ENCODE peak calls at places on chromosomes 7 and 10, in eight cellular contexts. One of them, this sample, is unnamed.

GRCh38 chr7:105643384-105643783 is 62.1 kb upstream of the EFCAB10 start:
- DNase-seq in stimulated activated naive B cell treated with anti-CD40 and anti-IgM and Interleukin-4, amounts not matched to agents 10 μg/mL and 1 μg/mL and 100 μg/mL, for 72 hours: no peak
- DNase-seq in RCC 7860: no peak
- DNase-seq in activated CD8-positive, alpha-beta memory T cell treated with anti-CD3 and anti-CD28 coated beads for 1 hour: no peak
- DNase-seq in NCI-H1694 treated with DMSO at 0.1 percent for 48 hours: peak
- DNase-seq in stimulated activated CD4-positive, alpha-beta T cell treated with anti-CD3 and anti-CD28 coated beads, Interleukin-4, amount 100 ng/mL, for 4 hours: no peak
- DNase-seq in amniotic stem cell: no peak
- DNase-seq in SJSA1: no peak
- DNase-seq in this sample: no peak

GRCh38 chr7:27560706-27561235 is 101.9 kb downstream of the HIBADH start:
- DNase-seq in SJSA1: no peak
- DNase-seq in NCI-H1694 treated with DMSO at 0.1 percent for 48 hours: no peak
- DNase-seq in activated CD8-positive, alpha-beta memory T cell treated with anti-CD3 and anti-CD28 coated beads for 1 hour: no peak
- DNase-seq in RCC 7860: peak
- DNase-seq in amniotic stem cell: no peak
- DNase-seq in stimulated activated CD4-positive, alpha-beta T cell treated with anti-CD3 and anti-CD28 coated beads, Interleukin-4, amount 100 ng/mL, for 4 hours: no peak
- DNase-seq in stimulated activated naive B cell treated with anti-CD40 and anti-IgM and Interleukin-4, amounts not matched to agents 10 μg/mL and 1 μg/mL and 100 μg/mL, for 72 hours: no peak
- DNase-seq in this sample: no peak

GRCh38 chr10:7410306-7410799 is 481 bp downstream of the SFMBT2 start:
- DNase-seq in amniotic stem cell: no peak
- DNase-seq in NCI-H1694 treated with DMSO at 0.1 percent for 48 hours: no peak
- DNase-seq in SJSA1: no peak
- DNase-seq in stimulated activated CD4-positive, alpha-beta T cell treated with anti-CD3 and anti-CD28 coated beads, Interleukin-4, amount 100 ng/mL, for 4 hours: peak
- DNase-seq in stimulated activated naive B cell treated with anti-CD40 and anti-IgM and Interleukin-4, amounts not matched to agents 10 μg/mL and 1 μg/mL and 100 μg/mL, for 72 hours: peak
- DNase-seq in activated CD8-positive, alpha-beta memory T cell treated with anti-CD3 and anti-CD28 coated beads for 1 hour: no peak
- DNase-seq in RCC 7860: no peak
- DNase-seq in this sample: no peak

GRCh38 chr10:62038609-62039190 is 137.2 kb downstream of the ARID5B start:
- DNase-seq in NCI-H1694 treated with DMSO at 0.1 percent for 48 hours: peak
- DNase-seq in stimulated activated CD4-positive, alpha-beta T cell treated with anti-CD3 and anti-CD28 coated beads, Interleukin-4, amount 100 ng/mL, for 4 hours: peak
- DNase-seq in amniotic stem cell: peak
- DNase-seq in activated CD8-positive, alpha-beta memory T cell treated with anti-CD3 and anti-CD28 coated beads for 1 hour: peak
- DNase-seq in SJSA1: peak
- DNase-seq in stimulated activated naive B cell treated with anti-CD40 and anti-IgM and Interleukin-4, amounts not matched to agents 10 μg/mL and 1 μg/mL and 100 μg/mL, for 72 hours: peak
- DNase-seq in RCC 7860: peak
- DNase-seq in this sample: peak

GRCh38 chr10:128869101-128869712 is 597.8 kb upstream of the MGMT start:
- DNase-seq in activated CD8-positive, alpha-beta memory T cell treated with anti-CD3 and anti-CD28 coated beads for 1 hour: no peak
- DNase-seq in NCI-H1694 treated with DMSO at 0.1 percent for 48 hours: no peak
- DNase-seq in stimulated activated CD4-positive, alpha-beta T cell treated with anti-CD3 and anti-CD28 coated beads, Interleukin-4, amount 100 ng/mL, for 4 hours: no peak
- DNase-seq in RCC 7860: no peak
- DNase-seq in stimulated activated naive B cell treated with anti-CD40 and anti-IgM and Interleukin-4, amounts not matched to agents 10 μg/mL and 1 μg/mL and 100 μg/mL, for 72 hours: no peak
- DNase-seq in SJSA1: no peak
- DNase-seq in amniotic stem cell: no peak
- DNase-seq in this sample: no peak

GRCh38 chr7:36182854-36183604 is 30.0 kb downstream of the EEPD1 start:
- DNase-seq in SJSA1: no peak
- DNase-seq in NCI-H1694 treated with DMSO at 0.1 percent for 48 hours: peak
- DNase-seq in activated CD8-positive, alpha-beta memory T cell treated with anti-CD3 and anti-CD28 coated beads for 1 hour: no peak
- DNase-seq in amniotic stem cell: no peak
- DNase-seq in stimulated activated naive B cell treated with anti-CD40 and anti-IgM and Interleukin-4, amounts not matched to agents 10 μg/mL and 1 μg/mL and 100 μg/mL, for 72 hours: no peak
- DNase-seq in RCC 7860: no peak
- DNase-seq in stimulated activated CD4-positive, alpha-beta T cell treated with anti-CD3 and anti-CD28 coated beads, Interleukin-4, amount 100 ng/mL, for 4 hours: no peak
- DNase-seq in this sample: no peak

GRCh38 chr10:123890246-123890645 is 1.4 kb downstream of the CPXM2 start:
- DNase-seq in stimulated activated naive B cell treated with anti-CD40 and anti-IgM and Interleukin-4, amounts not matched to agents 10 μg/mL and 1 μg/mL and 100 μg/mL, for 72 hours: no peak
- DNase-seq in SJSA1: no peak
- DNase-seq in activated CD8-positive, alpha-beta memory T cell treated with anti-CD3 and anti-CD28 coated beads for 1 hour: no peak
- DNase-seq in RCC 7860: no peak
- DNase-seq in NCI-H1694 treated with DMSO at 0.1 percent for 48 hours: no peak
- DNase-seq in amniotic stem cell: no peak
- DNase-seq in stimulated activated CD4-positive, alpha-beta T cell treated with anti-CD3 and anti-CD28 coated beads, Interleukin-4, amount 100 ng/mL, for 4 hours: no peak
- DNase-seq in this sample: no peak

GRCh38 chr10:62543566-62543965 is 169.4 kb downstream of the ZNF365 start:
- DNase-seq in amniotic stem cell: no peak
- DNase-seq in stimulated activated naive B cell treated with anti-CD40 and anti-IgM and Interleukin-4, amounts not matched to agents 10 μg/mL and 1 μg/mL and 100 μg/mL, for 72 hours: no peak
- DNase-seq in NCI-H1694 treated with DMSO at 0.1 percent for 48 hours: no peak
- DNase-seq in stimulated activated CD4-positive, alpha-beta T cell treated with anti-CD3 and anti-CD28 coated beads, Interleukin-4, amount 100 ng/mL, for 4 hours: no peak
- DNase-seq in SJSA1: no peak
- DNase-seq in RCC 7860: no peak
- DNase-seq in activated CD8-positive, alpha-beta memory T cell treated with anti-CD3 and anti-CD28 coated beads for 1 hour: no peak
- DNase-seq in this sample: no peak

GRCh38 chr7:1537631-1538412 is 7.3 kb downstream of the MAFK start:
- DNase-seq in stimulated activated naive B cell treated with anti-CD40 and anti-IgM and Interleukin-4, amounts not matched to agents 10 μg/mL and 1 μg/mL and 100 μg/mL, for 72 hours: no peak
- DNase-seq in stimulated activated CD4-positive, alpha-beta T cell treated with anti-CD3 and anti-CD28 coated beads, Interleukin-4, amount 100 ng/mL, for 4 hours: no peak
- DNase-seq in RCC 7860: peak
- DNase-seq in activated CD8-positive, alpha-beta memory T cell treated with anti-CD3 and anti-CD28 coated beads for 1 hour: no peak
- DNase-seq in NCI-H1694 treated with DMSO at 0.1 percent for 48 hours: peak
- DNase-seq in amniotic stem cell: peak
- DNase-seq in SJSA1: peak
- DNase-seq in this sample: peak

GRCh38 chr7:115015619-115016018 is 93.7 kb downstream of the MDFIC start:
- DNase-seq in stimulated activated naive B cell treated with anti-CD40 and anti-IgM and Interleukin-4, amounts not matched to agents 10 μg/mL and 1 μg/mL and 100 μg/mL, for 72 hours: no peak
- DNase-seq in stimulated activated CD4-positive, alpha-beta T cell treated with anti-CD3 and anti-CD28 coated beads, Interleukin-4, amount 100 ng/mL, for 4 hours: no peak
- DNase-seq in NCI-H1694 treated with DMSO at 0.1 percent for 48 hours: no peak
- DNase-seq in amniotic stem cell: no peak
- DNase-seq in RCC 7860: no peak
- DNase-seq in activated CD8-positive, alpha-beta memory T cell treated with anti-CD3 and anti-CD28 coated beads for 1 hour: no peak
- DNase-seq in SJSA1: peak
- DNase-seq in this sample: no peak

GRCh38 chr7:38744746-38745145 is 113.6 kb upstream of the AMPH start:
- DNase-seq in SJSA1: no peak
- DNase-seq in amniotic stem cell: no peak
- DNase-seq in RCC 7860: peak
- DNase-seq in activated CD8-positive, alpha-beta memory T cell treated with anti-CD3 and anti-CD28 coated beads for 1 hour: no peak
- DNase-seq in stimulated activated CD4-positive, alpha-beta T cell treated with anti-CD3 and anti-CD28 coated beads, Interleukin-4, amount 100 ng/mL, for 4 hours: no peak
- DNase-seq in stimulated activated naive B cell treated with anti-CD40 and anti-IgM and Interleukin-4, amounts not matched to agents 10 μg/mL and 1 μg/mL and 100 μg/mL, for 72 hours: no peak
- DNase-seq in NCI-H1694 treated with DMSO at 0.1 percent for 48 hours: no peak
- DNase-seq in this sample: no peak

GRCh38 chr7:158350166-158350900 is 237.3 kb downstream of the PTPRN2 start:
- DNase-seq in activated CD8-positive, alpha-beta memory T cell treated with anti-CD3 and anti-CD28 coated beads for 1 hour: no peak
- DNase-seq in stimulated activated CD4-positive, alpha-beta T cell treated with anti-CD3 and anti-CD28 coated beads, Interleukin-4, amount 100 ng/mL, for 4 hours: no peak
- DNase-seq in SJSA1: peak
- DNase-seq in RCC 7860: no peak
- DNase-seq in amniotic stem cell: no peak
- DNase-seq in NCI-H1694 treated with DMSO at 0.1 percent for 48 hours: no peak
- DNase-seq in stimulated activated naive B cell treated with anti-CD40 and anti-IgM and Interleukin-4, amounts not matched to agents 10 μg/mL and 1 μg/mL and 100 μg/mL, for 72 hours: no peak
- DNase-seq in this sample: no peak

GRCh38 chr7:8220376-8221106 is 41.4 kb downstream of the ICA1 start:
- DNase-seq in activated CD8-positive, alpha-beta memory T cell treated with anti-CD3 and anti-CD28 coated beads for 1 hour: no peak
- DNase-seq in NCI-H1694 treated with DMSO at 0.1 percent for 48 hours: no peak
- DNase-seq in amniotic stem cell: no peak
- DNase-seq in stimulated activated naive B cell treated with anti-CD40 and anti-IgM and Interleukin-4, amounts not matched to agents 10 μg/mL and 1 μg/mL and 100 μg/mL, for 72 hours: no peak
- DNase-seq in SJSA1: no peak
- DNase-seq in RCC 7860: no peak
- DNase-seq in stimulated activated CD4-positive, alpha-beta T cell treated with anti-CD3 and anti-CD28 coated beads, Interleukin-4, amount 100 ng/mL, for 4 hours: no peak
- DNase-seq in this sample: no peak

GRCh38 chr10:14673189-14673947 is 101.3 kb downstream of the FAM107B start:
- DNase-seq in SJSA1: no peak
- DNase-seq in stimulated activated CD4-positive, alpha-beta T cell treated with anti-CD3 and anti-CD28 coated beads, Interleukin-4, amount 100 ng/mL, for 4 hours: no peak
- DNase-seq in activated CD8-positive, alpha-beta memory T cell treated with anti-CD3 and anti-CD28 coated beads for 1 hour: no peak
- DNase-seq in amniotic stem cell: no peak
- DNase-seq in NCI-H1694 treated with DMSO at 0.1 percent for 48 hours: no peak
- DNase-seq in RCC 7860: no peak
- DNase-seq in stimulated activated naive B cell treated with anti-CD40 and anti-IgM and Interleukin-4, amounts not matched to agents 10 μg/mL and 1 μg/mL and 100 μg/mL, for 72 hours: no peak
- DNase-seq in this sample: no peak

GRCh38 chr7:38831262-38831661 is 77.7 kb downstream of the VPS41 start:
- DNase-seq in stimulated activated CD4-positive, alpha-beta T cell treated with anti-CD3 and anti-CD28 coated beads, Interleukin-4, amount 100 ng/mL, for 4 hours: no peak
- DNase-seq in stimulated activated naive B cell treated with anti-CD40 and anti-IgM and Interleukin-4, amounts not matched to agents 10 μg/mL and 1 μg/mL and 100 μg/mL, for 72 hours: no peak
- DNase-seq in amniotic stem cell: no peak
- DNase-seq in NCI-H1694 treated with DMSO at 0.1 percent for 48 hours: no peak
- DNase-seq in SJSA1: no peak
- DNase-seq in activated CD8-positive, alpha-beta memory T cell treated with anti-CD3 and anti-CD28 coated beads for 1 hour: no peak
- DNase-seq in RCC 7860: no peak
- DNase-seq in this sample: no peak

GRCh38 chr7:139753693-139754111 is 24.1 kb downstream of the HIPK2 start:
- DNase-seq in activated CD8-positive, alpha-beta memory T cell treated with anti-CD3 and anti-CD28 coated beads for 1 hour: no peak
- DNase-seq in stimulated activated CD4-positive, alpha-beta T cell treated with anti-CD3 and anti-CD28 coated beads, Interleukin-4, amount 100 ng/mL, for 4 hours: no peak
- DNase-seq in stimulated activated naive B cell treated with anti-CD40 and anti-IgM and Interleukin-4, amounts not matched to agents 10 μg/mL and 1 μg/mL and 100 μg/mL, for 72 hours: no peak
- DNase-seq in RCC 7860: no peak
- DNase-seq in amniotic stem cell: no peak
- DNase-seq in SJSA1: no peak
- DNase-seq in NCI-H1694 treated with DMSO at 0.1 percent for 48 hours: no peak
- DNase-seq in this sample: no peak

GRCh38 chr10:72315611-72316385 is 38.9 kb downstream of the DNAJB12 start:
- DNase-seq in stimulated activated CD4-positive, alpha-beta T cell treated with anti-CD3 and anti-CD28 coated beads, Interleukin-4, amount 100 ng/mL, for 4 hours: no peak
- DNase-seq in stimulated activated naive B cell treated with anti-CD40 and anti-IgM and Interleukin-4, amounts not matched to agents 10 μg/mL and 1 μg/mL and 100 μg/mL, for 72 hours: no peak
- DNase-seq in RCC 7860: peak
- DNase-seq in activated CD8-positive, alpha-beta memory T cell treated with anti-CD3 and anti-CD28 coated beads for 1 hour: no peak
- DNase-seq in amniotic stem cell: no peak
- DNase-seq in SJSA1: no peak
- DNase-seq in NCI-H1694 treated with DMSO at 0.1 percent for 48 hours: no peak
- DNase-seq in this sample: no peak

GRCh38 chr7:140928491-140929309 is 4.0 kb upstream of the BRAF start:
- DNase-seq in SJSA1: no peak
- DNase-seq in NCI-H1694 treated with DMSO at 0.1 percent for 48 hours: no peak
- DNase-seq in RCC 7860: no peak
- DNase-seq in activated CD8-positive, alpha-beta memory T cell treated with anti-CD3 and anti-CD28 coated beads for 1 hour: no peak
- DNase-seq in stimulated activated naive B cell treated with anti-CD40 and anti-IgM and Interleukin-4, amounts not matched to agents 10 μg/mL and 1 μg/mL and 100 μg/mL, for 72 hours: no peak
- DNase-seq in stimulated activated CD4-positive, alpha-beta T cell treated with anti-CD3 and anti-CD28 coated beads, Interleukin-4, amount 100 ng/mL, for 4 hours: no peak
- DNase-seq in amniotic stem cell: no peak
- DNase-seq in this sample: no peak